ENCODE peak calls at places on chromosomes 11 and 22, in nine cellular contexts. One of them, this sample, is unnamed. For H3K36me3, the result is how much of the 10 kb centered on the place peaks cover.

GRCh38 chr22:45430871-45431270 is 17.4 kb downstream of the RIBC2 start:
- DNase-seq in brain microvascular endothelial cell: no peak
- DNase-seq in Panc1: no peak
- DNase-seq in PC-9: no peak
- DNase-seq in CD4-positive, alpha-beta memory T cell: no peak
- DNase-seq in heart right ventricle: no peak
- DNase-seq in WERI-Rb-1: no peak
- DNase-seq in kidney epithelial cell: no peak
- DNase-seq in SJSA1: no peak
- DNase-seq in this sample: no peak

GRCh38 chr11:34744511-34744910 is 123.6 kb downstream of the EHF start:
- DNase-seq in brain microvascular endothelial cell: no peak
- DNase-seq in Panc1: no peak
- DNase-seq in PC-9: no peak
- DNase-seq in CD4-positive, alpha-beta memory T cell: no peak
- DNase-seq in heart right ventricle: no peak
- DNase-seq in WERI-Rb-1: no peak
- DNase-seq in kidney epithelial cell: no peak
- DNase-seq in SJSA1: no peak
- DNase-seq in this sample: peak

GRCh38 chr11:75547617-75548054 is 14.4 kb upstream of the SERPINH1 start:
- DNase-seq in brain microvascular endothelial cell: no peak
- DNase-seq in Panc1: no peak
- DNase-seq in PC-9: peak
- DNase-seq in CD4-positive, alpha-beta memory T cell: no peak
- DNase-seq in heart right ventricle: peak
- DNase-seq in WERI-Rb-1: peak
- DNase-seq in kidney epithelial cell: no peak
- DNase-seq in SJSA1: peak
- DNase-seq in this sample: peak

GRCh38 chr11:15653191-15653590 is 538.5 kb downstream of the INSC start:
- DNase-seq in brain microvascular endothelial cell: no peak
- DNase-seq in Panc1: no peak
- DNase-seq in PC-9: peak
- DNase-seq in CD4-positive, alpha-beta memory T cell: no peak
- DNase-seq in heart right ventricle: no peak
- DNase-seq in WERI-Rb-1: no peak
- DNase-seq in kidney epithelial cell: no peak
- DNase-seq in SJSA1: no peak
- DNase-seq in this sample: no peak

GRCh38 chr22:39546889-39547586 is 14.5 kb upstream of the RPS19BP1 start:
- DNase-seq in brain microvascular endothelial cell: peak
- DNase-seq in Panc1: no peak
- DNase-seq in PC-9: no peak
- DNase-seq in CD4-positive, alpha-beta memory T cell: no peak
- DNase-seq in heart right ventricle: no peak
- DNase-seq in WERI-Rb-1: no peak
- DNase-seq in kidney epithelial cell: no peak
- DNase-seq in SJSA1: peak
- DNase-seq in this sample: peak

GRCh38 chr22:17606472-17606871 is 22.1 kb downstream of the ATP6V1E1 start:
- DNase-seq in brain microvascular endothelial cell: no peak
- DNase-seq in Panc1: no peak
- DNase-seq in PC-9: no peak
- DNase-seq in CD4-positive, alpha-beta memory T cell: no peak
- DNase-seq in heart right ventricle: no peak
- DNase-seq in WERI-Rb-1: peak
- DNase-seq in kidney epithelial cell: no peak
- DNase-seq in SJSA1: no peak
- DNase-seq in this sample: peak

GRCh38 chr22:19353363-19354131 is 62.0 kb upstream of the CLTCL1 start:
- DNase-seq in brain microvascular endothelial cell: no peak
- DNase-seq in Panc1: no peak
- DNase-seq in PC-9: no peak
- DNase-seq in CD4-positive, alpha-beta memory T cell: no peak
- DNase-seq in heart right ventricle: no peak
- DNase-seq in WERI-Rb-1: no peak
- DNase-seq in kidney epithelial cell: no peak
- DNase-seq in SJSA1: no peak
- DNase-seq in this sample: no peak

GRCh38 chr11:124897681-124898680 is at the start of gene ROBO4:
- DNase-seq in brain microvascular endothelial cell: peak
- DNase-seq in Panc1: peak
- DNase-seq in PC-9: peak
- DNase-seq in CD4-positive, alpha-beta memory T cell: no peak
- DNase-seq in heart right ventricle: peak
- DNase-seq in WERI-Rb-1: peak
- DNase-seq in kidney epithelial cell: peak
- DNase-seq in SJSA1: no peak
- DNase-seq in this sample: peak

GRCh38 chr22:28600546-28601143 is 79.0 kb downstream of the TTC28 start:
- DNase-seq in brain microvascular endothelial cell: peak
- DNase-seq in Panc1: no peak
- DNase-seq in PC-9: peak
- DNase-seq in CD4-positive, alpha-beta memory T cell: peak
- DNase-seq in heart right ventricle: no peak
- DNase-seq in WERI-Rb-1: no peak
- DNase-seq in kidney epithelial cell: peak
- DNase-seq in SJSA1: peak
- DNase-seq in this sample: peak

GRCh38 chr22:19663286-19663815 is 51.0 kb upstream of the SEPTIN5 start:
- DNase-seq in brain microvascular endothelial cell: peak
- DNase-seq in Panc1: no peak
- DNase-seq in PC-9: peak
- DNase-seq in CD4-positive, alpha-beta memory T cell: no peak
- DNase-seq in heart right ventricle: peak
- DNase-seq in WERI-Rb-1: peak
- DNase-seq in kidney epithelial cell: peak
- DNase-seq in SJSA1: no peak
- DNase-seq in this sample: peak

GRCh38 chr11:104053743-104054142 is 17.3 kb downstream of the DDI1 start:
- DNase-seq in brain microvascular endothelial cell: no peak
- DNase-seq in Panc1: no peak
- DNase-seq in PC-9: no peak
- DNase-seq in CD4-positive, alpha-beta memory T cell: no peak
- DNase-seq in heart right ventricle: no peak
- DNase-seq in WERI-Rb-1: no peak
- DNase-seq in kidney epithelial cell: no peak
- DNase-seq in SJSA1: no peak
- DNase-seq in this sample: no peak

GRCh38 chr11:131845255-131845654 is 474.8 kb downstream of the NTM start:
- DNase-seq in brain microvascular endothelial cell: no peak
- DNase-seq in Panc1: no peak
- DNase-seq in PC-9: no peak
- DNase-seq in CD4-positive, alpha-beta memory T cell: no peak
- DNase-seq in heart right ventricle: no peak
- DNase-seq in WERI-Rb-1: no peak
- DNase-seq in kidney epithelial cell: no peak
- DNase-seq in SJSA1: no peak
- DNase-seq in this sample: no peak

GRCh38 chr11:34044664-34045485 is 6.7 kb upstream of the CAPRIN1 start:
- DNase-seq in brain microvascular endothelial cell: peak
- DNase-seq in Panc1: peak
- DNase-seq in PC-9: peak
- DNase-seq in CD4-positive, alpha-beta memory T cell: no peak
- DNase-seq in heart right ventricle: no peak
- DNase-seq in WERI-Rb-1: no peak
- DNase-seq in kidney epithelial cell: no peak
- DNase-seq in SJSA1: peak
- DNase-seq in this sample: peak

GRCh38 chr11:46417711-46418110 is 26.1 kb upstream of the CHRM4 start:
- DNase-seq in brain microvascular endothelial cell: no peak
- DNase-seq in Panc1: no peak
- DNase-seq in PC-9: no peak
- DNase-seq in CD4-positive, alpha-beta memory T cell: no peak
- DNase-seq in heart right ventricle: no peak
- DNase-seq in WERI-Rb-1: peak
- DNase-seq in kidney epithelial cell: no peak
- DNase-seq in SJSA1: no peak
- DNase-seq in this sample: no peak

GRCh38 chr11:66745356-66746235 is 16.6 kb upstream of the SPTBN2 start:
- DNase-seq in brain microvascular endothelial cell: no peak
- DNase-seq in Panc1: no peak
- DNase-seq in PC-9: peak
- DNase-seq in CD4-positive, alpha-beta memory T cell: peak
- DNase-seq in heart right ventricle: peak
- DNase-seq in WERI-Rb-1: peak
- DNase-seq in kidney epithelial cell: no peak
- DNase-seq in SJSA1: no peak
- DNase-seq in this sample: peak

GRCh38 chr11:43907028-43907966 is 26.7 kb downstream of the ALKBH3 start:
- DNase-seq in brain microvascular endothelial cell: no peak
- DNase-seq in Panc1: no peak
- DNase-seq in PC-9: no peak
- DNase-seq in CD4-positive, alpha-beta memory T cell: no peak
- DNase-seq in heart right ventricle: no peak
- DNase-seq in WERI-Rb-1: no peak
- DNase-seq in kidney epithelial cell: no peak
- DNase-seq in SJSA1: no peak
- DNase-seq in this sample: no peak

GRCh38 chr11:122758974-122759373 is 79.3 kb upstream of the CRTAM start:
- DNase-seq in brain microvascular endothelial cell: no peak
- DNase-seq in Panc1: no peak
- DNase-seq in PC-9: no peak
- DNase-seq in CD4-positive, alpha-beta memory T cell: no peak
- DNase-seq in heart right ventricle: no peak
- DNase-seq in WERI-Rb-1: no peak
- DNase-seq in kidney epithelial cell: no peak
- DNase-seq in SJSA1: no peak
- DNase-seq in this sample: no peak

GRCh38 chr11:124199702-124200101 is 16.6 kb downstream of the OR10D3 start:
- DNase-seq in brain microvascular endothelial cell: no peak
- DNase-seq in Panc1: no peak
- DNase-seq in PC-9: no peak
- DNase-seq in CD4-positive, alpha-beta memory T cell: no peak
- DNase-seq in heart right ventricle: no peak
- DNase-seq in WERI-Rb-1: no peak
- DNase-seq in kidney epithelial cell: no peak
- DNase-seq in SJSA1: peak
- DNase-seq in this sample: peak

GRCh38 chr11:2509481-2510001 is 64.7 kb downstream of the KCNQ1 start:
- DNase-seq in brain microvascular endothelial cell: no peak
- DNase-seq in Panc1: no peak
- DNase-seq in PC-9: no peak
- DNase-seq in CD4-positive, alpha-beta memory T cell: no peak
- DNase-seq in heart right ventricle: peak
- DNase-seq in WERI-Rb-1: no peak
- DNase-seq in kidney epithelial cell: no peak
- DNase-seq in SJSA1: no peak
- DNase-seq in this sample: no peak

GRCh38 chr11:125976156-125976555 is 30.3 kb downstream of the VSIG10L2 start:
- DNase-seq in brain microvascular endothelial cell: no peak
- DNase-seq in Panc1: no peak
- DNase-seq in PC-9: no peak
- DNase-seq in CD4-positive, alpha-beta memory T cell: no peak
- DNase-seq in heart right ventricle: no peak
- DNase-seq in WERI-Rb-1: no peak
- DNase-seq in kidney epithelial cell: no peak
- DNase-seq in SJSA1: no peak
- DNase-seq in this sample: no peak
- H3K36me3 ChIP-seq in brain microvascular endothelial cell: under half
- H3K36me3 ChIP-seq in Panc1: under half
- H3K36me3 ChIP-seq in PC-9: under half
- H3K36me3 ChIP-seq in CD4-positive, alpha-beta memory T cell: under half
- H3K36me3 ChIP-seq in heart right ventricle: under half
- H3K36me3 ChIP-seq in WERI-Rb-1: under half
- H3K36me3 ChIP-seq in kidney epithelial cell: under half
- H3K36me3 ChIP-seq in SJSA1: under half
- H3K36me3 ChIP-seq in this sample: half or more

DNA sequence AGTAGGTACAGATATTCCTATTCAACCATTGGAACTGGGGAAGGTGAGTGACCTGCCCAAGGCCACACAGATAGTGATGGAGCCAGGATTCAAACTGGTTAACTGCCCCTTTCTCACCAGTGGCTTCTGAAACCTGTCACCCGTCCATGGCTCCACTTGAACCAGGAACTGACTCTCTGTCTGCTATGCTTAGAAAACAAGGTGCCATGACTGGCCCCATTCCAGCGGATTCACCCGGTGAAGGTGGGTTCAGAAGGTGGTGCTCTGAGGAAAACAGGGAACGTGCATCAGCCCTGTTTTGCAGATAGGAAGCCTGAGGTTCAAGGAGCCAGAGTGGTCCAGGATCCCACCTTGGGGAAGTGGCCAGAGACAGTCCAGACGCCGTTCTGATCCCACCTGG is 2.6 kb upstream of the PATZ1 start:
- DNase-seq in brain microvascular endothelial cell: no peak
- DNase-seq in Panc1: no peak
- DNase-seq in PC-9: no peak
- DNase-seq in CD4-positive, alpha-beta memory T cell: no peak
- DNase-seq in heart right ventricle: no peak
- DNase-seq in WERI-Rb-1: no peak
- DNase-seq in kidney epithelial cell: no peak
- DNase-seq in SJSA1: no peak
- DNase-seq in this sample: no peak
- H3K36me3 ChIP-seq in brain microvascular endothelial cell: under half
- H3K36me3 ChIP-seq in Panc1: under half
- H3K36me3 ChIP-seq in PC-9: under half
- H3K36me3 ChIP-seq in CD4-positive, alpha-beta memory T cell: under half
- H3K36me3 ChIP-seq in heart right ventricle: under half
- H3K36me3 ChIP-seq in WERI-Rb-1: under half
- H3K36me3 ChIP-seq in kidney epithelial cell: under half
- H3K36me3 ChIP-seq in SJSA1: under half
- H3K36me3 ChIP-seq in this sample: under half

GRCh38 chr22:43985532-43985931 is 30.3 kb downstream of the SAMM50 start:
- DNase-seq in brain microvascular endothelial cell: no peak
- DNase-seq in Panc1: no peak
- DNase-seq in PC-9: no peak
- DNase-seq in CD4-positive, alpha-beta memory T cell: no peak
- DNase-seq in heart right ventricle: no peak
- DNase-seq in WERI-Rb-1: no peak
- DNase-seq in kidney epithelial cell: no peak
- DNase-seq in SJSA1: peak
- DNase-seq in this sample: no peak
- H3K36me3 ChIP-seq in brain microvascular endothelial cell: under half
- H3K36me3 ChIP-seq in Panc1: under half
- H3K36me3 ChIP-seq in PC-9: under half
- H3K36me3 ChIP-seq in CD4-positive, alpha-beta memory T cell: under half
- H3K36me3 ChIP-seq in heart right ventricle: half or more
- H3K36me3 ChIP-seq in WERI-Rb-1: under half
- H3K36me3 ChIP-seq in kidney epithelial cell: under half
- H3K36me3 ChIP-seq in SJSA1: half or more
- H3K36me3 ChIP-seq in this sample: half or more

GRCh38 chr11:74092425-74092824 is 78.4 kb downstream of the C2CD3 start:
- DNase-seq in brain microvascular endothelial cell: no peak
- DNase-seq in Panc1: no peak
- DNase-seq in PC-9: no peak
- DNase-seq in CD4-positive, alpha-beta memory T cell: no peak
- DNase-seq in heart right ventricle: no peak
- DNase-seq in WERI-Rb-1: no peak
- DNase-seq in kidney epithelial cell: no peak
- DNase-seq in SJSA1: no peak
- DNase-seq in this sample: no peak
- H3K36me3 ChIP-seq in brain microvascular endothelial cell: under half
- H3K36me3 ChIP-seq in Panc1: under half
- H3K36me3 ChIP-seq in PC-9: under half
- H3K36me3 ChIP-seq in CD4-positive, alpha-beta memory T cell: under half
- H3K36me3 ChIP-seq in heart right ventricle: half or more
- H3K36me3 ChIP-seq in WERI-Rb-1: half or more
- H3K36me3 ChIP-seq in kidney epithelial cell: under half
- H3K36me3 ChIP-seq in SJSA1: under half
- H3K36me3 ChIP-seq in this sample: half or more

GRCh38 chr11:117822522-117823033 is 2.0 kb downstream of the FXYD2 start:
- DNase-seq in brain microvascular endothelial cell: no peak
- DNase-seq in Panc1: no peak
- DNase-seq in PC-9: no peak
- DNase-seq in CD4-positive, alpha-beta memory T cell: no peak
- DNase-seq in heart right ventricle: no peak
- DNase-seq in WERI-Rb-1: no peak
- DNase-seq in kidney epithelial cell: no peak
- DNase-seq in SJSA1: no peak
- DNase-seq in this sample: no peak
- H3K36me3 ChIP-seq in brain microvascular endothelial cell: under half
- H3K36me3 ChIP-seq in Panc1: under half
- H3K36me3 ChIP-seq in PC-9: under half
- H3K36me3 ChIP-seq in CD4-positive, alpha-beta memory T cell: under half
- H3K36me3 ChIP-seq in heart right ventricle: under half
- H3K36me3 ChIP-seq in WERI-Rb-1: under half
- H3K36me3 ChIP-seq in kidney epithelial cell: under half
- H3K36me3 ChIP-seq in SJSA1: under half
- H3K36me3 ChIP-seq in this sample: under half